ENCODE peak calls at places on chromosome 20, in eight cellular contexts. F, B, Q, X, Y, O, V and N are unnamed samples.

GRCh38 chr20:57008217-57008616 is 258.2 kb downstream of the BMP7 start:
- DNase-seq in Y (no peak), F (no peak), B (no peak), V (no peak), Q (no peak), O (no peak), X (no peak), N (no peak)

GRCh38 chr20:31945319-31945718 is 6.5 kb downstream of the PDRG1 start:
- DNase-seq in V (no peak), X (no peak), B (no peak), Y (no peak), Q (no peak), O (no peak), F (no peak), N (no peak)

GRCh38 chr20:39047417-39047985 is 85.4 kb downstream of the DHX35 start:
- DNase-seq in X (no peak), O (no peak), B (no peak), V (no peak), Q (no peak), Y (no peak), F (no peak), N (no peak)

GRCh38 chr20:57412347-57413029 is 21.3 kb downstream of the RBM38 start:
- DNase-seq in V (no peak), Q (no peak), B (no peak), O (no peak), F (no peak), X (no peak), Y (no peak), N (no peak)

GRCh38 chr20:32789896-32790750 is 27.9 kb downstream of the DNMT3B start:
- DNase-seq in Y (peak), X (peak), B (peak), V (peak), O (peak), F (peak), Q (peak), N (peak)

GRCh38 chr20:10469599-10469998 is 34.5 kb downstream of the SLX4IP start:
- DNase-seq in Y (no peak), Q (peak), F (no peak), X (peak), V (peak), B (peak), O (peak), N (peak)

GRCh38 chr20:61881861-61882260 is 183.8 kb downstream of the TAF4 start:
- DNase-seq in X (no peak), Y (no peak), V (no peak), Q (no peak), F (no peak), O (no peak), B (no peak), N (no peak)

GRCh38 chr20:44187054-44187762 is at the start of gene JPH2:
- DNase-seq in B (no peak), V (no peak), Y (no peak), Q (peak), F (peak), O (peak), X (peak), N (peak)

GRCh38 chr20:25020901-25021301 is 28.4 kb upstream of the APMAP start:
- DNase-seq in V (no peak), B (no peak), F (peak), Y (no peak), Q (no peak), X (peak), O (no peak), N (peak)

GRCh38 chr20:1062334-1063015 is 55.9 kb upstream of the PSMF1 start:
- DNase-seq in Y (no peak), F (peak), B (no peak), X (no peak), Q (no peak), O (no peak), V (no peak), N (no peak)

GRCh38 chr20:58638467-58639181 is 12.5 kb upstream of the STX16 start:
- DNase-seq in O (peak), B (no peak), F (no peak), V (no peak), X (no peak), Q (no peak), Y (no peak), N (peak)

GRCh38 chr20:14307956-14308355 is 29.5 kb downstream of the FLRT3 start:
- DNase-seq in B (no peak), Y (no peak), V (no peak), Q (no peak), F (no peak), O (no peak), X (no peak), N (no peak)

GRCh38 chr20:44089987-44090674 is 96.9 kb downstream of the JPH2 start:
- DNase-seq in Q (peak), F (no peak), O (no peak), Y (peak), B (peak), V (no peak), X (no peak), N (peak)

GRCh38 chr20:53408728-53409157 is 184.9 kb downstream of the ZNF217 start:
- DNase-seq in B (no peak), F (no peak), O (no peak), X (no peak), Y (no peak), V (no peak), Q (peak), N (no peak)

GRCh38 chr20:37711001-37711400 is 17.2 kb downstream of the CTNNBL1 start:
- DNase-seq in B (no peak), F (no peak), X (no peak), Q (no peak), V (no peak), Y (no peak), O (no peak), N (no peak)

GRCh38 chr20:51412991-51413471 is 129.5 kb downstream of the NFATC2 start:
- DNase-seq in X (peak), O (no peak), B (peak), F (no peak), Y (no peak), Q (no peak), V (no peak), N (no peak)

GRCh38 chr20:32481311-32482103 is 103.6 kb downstream of the NOL4L start:
- DNase-seq in Q (no peak), V (no peak), F (no peak), O (no peak), Y (no peak), X (no peak), B (no peak), N (peak)

GRCh38 chr20:4684837-4685413 is 36.8 kb upstream of the PRND start:
- DNase-seq in Q (peak), V (no peak), Y (no peak), F (no peak), B (peak), X (no peak), O (peak), N (peak)

GRCh38 chr20:10497283-10497682 is 62.2 kb downstream of the SLX4IP start:
- DNase-seq in Y (no peak), Q (no peak), V (no peak), B (no peak), X (no peak), F (no peak), O (no peak), N (no peak)

GRCh38 chr20:58045156-58045555 is 183.3 kb downstream of the ANKRD60 start:
- DNase-seq in X (no peak), F (no peak), Y (no peak), O (peak), B (no peak), V (no peak), Q (no peak), N (no peak)

GRCh38 chr20:57398231-57398821 is 7.1 kb downstream of the RBM38 start:
- DNase-seq in B (no peak), O (peak), X (peak), F (peak), Y (no peak), Q (no peak), V (no peak), N (peak)

GRCh38 chr20:41038878-41039404 is 10.3 kb downstream of the TOP1 start:
- DNase-seq in F (no peak), X (no peak), Q (no peak), B (peak), Y (no peak), O (no peak), V (no peak), N (no peak)
- TF ChIP-seq POLR2A in F (no peak), X (no peak), Q (no peak), B (peak), Y (no peak), O (no peak), V (no peak), N (no peak)

GRCh38 chr20:49891486-49891885 is 23.8 kb downstream of the SPATA2 start:
- DNase-seq in V (no peak), B (no peak), O (no peak), X (no peak), F (no peak), Y (no peak), Q (no peak), N (peak)

GRCh38 chr20:49890651-49891361 is 24.5 kb downstream of the SPATA2 start:
- DNase-seq in O (no peak), Q (no peak), F (no peak), V (no peak), Y (no peak), B (no peak), X (peak), N (peak)

GRCh38 chr20:49888341-49889244 is 26.7 kb downstream of the SPATA2 start:
- DNase-seq in Q (peak), F (peak), B (peak), X (no peak), O (peak), Y (peak), V (peak), N (peak)

GRCh38 chr20:49889245-49889942 is 25.9 kb downstream of the SPATA2 start:
- DNase-seq in X (no peak), B (no peak), Q (no peak), Y (no peak), O (no peak), V (no peak), F (peak), N (peak)

DNA sequence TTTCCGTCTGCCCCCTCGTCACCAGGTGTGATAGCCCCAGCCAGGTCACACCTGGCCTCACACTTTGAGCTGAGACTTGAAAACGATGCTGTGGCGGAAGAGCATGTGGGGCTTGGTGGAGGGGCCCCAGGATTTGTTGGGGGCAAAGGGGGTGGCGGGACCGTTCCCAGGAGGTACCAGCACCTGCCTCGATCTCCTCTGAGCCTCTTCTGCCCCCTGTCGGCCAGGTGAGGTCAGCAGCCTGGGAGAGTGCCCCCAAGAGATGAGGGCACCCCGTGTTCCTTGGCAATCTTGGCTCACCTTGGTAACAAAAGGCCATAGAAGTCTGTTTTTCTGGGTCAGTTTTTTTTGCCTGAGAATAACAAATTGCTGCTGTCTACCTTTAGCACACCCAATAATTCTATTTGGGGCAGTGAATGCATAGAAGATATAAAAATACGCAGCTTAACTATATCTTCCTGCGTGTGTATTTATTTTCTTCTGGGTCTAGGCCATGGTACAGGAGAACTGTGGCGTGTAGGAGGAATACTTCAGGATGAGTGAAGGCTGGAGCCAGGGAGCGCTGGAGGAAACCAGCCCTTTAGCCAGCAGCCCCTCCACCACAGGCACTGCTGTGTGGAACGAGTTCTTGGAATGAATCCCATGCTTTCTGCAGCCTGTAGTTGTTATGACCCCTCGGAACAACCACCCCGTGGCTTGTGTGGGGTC is 25.2 kb downstream of the SPATA2 start:
- DNase-seq in F (peak), O (no peak), B (no peak), Q (no peak), X (no peak), V (no peak), Y (no peak), N (peak)
- TF ChIP-seq CTCF in F (peak), O (no peak), B (peak), Q (no peak), X (no peak), V (peak), Y (peak), N (peak)

GRCh38 chr20:63627700-63628245 is 872 bp upstream of the GMEB2 start:
- DNase-seq in Q (no peak), O (no peak), Y (peak), F (no peak), B (no peak), V (no peak), X (peak), N (no peak)

GRCh38 chr20:63626424-63627128 is at the start of gene GMEB2:
- DNase-seq in O (peak), X (peak), V (peak), Y (peak), B (peak), F (peak), Q (no peak), N (peak)

GRCh38 chr20:63624486-63624885 is 2.4 kb downstream of the GMEB2 start:
- DNase-seq in B (peak), O (no peak), V (no peak), Q (peak), Y (no peak), X (peak), F (no peak), N (no peak)

GRCh38 chr20:63627129-63627699 is 313 bp upstream of the GMEB2 start:
- DNase-seq in O (peak), Y (peak), Q (peak), B (peak), V (peak), X (peak), F (peak), N (peak)

DNA sequence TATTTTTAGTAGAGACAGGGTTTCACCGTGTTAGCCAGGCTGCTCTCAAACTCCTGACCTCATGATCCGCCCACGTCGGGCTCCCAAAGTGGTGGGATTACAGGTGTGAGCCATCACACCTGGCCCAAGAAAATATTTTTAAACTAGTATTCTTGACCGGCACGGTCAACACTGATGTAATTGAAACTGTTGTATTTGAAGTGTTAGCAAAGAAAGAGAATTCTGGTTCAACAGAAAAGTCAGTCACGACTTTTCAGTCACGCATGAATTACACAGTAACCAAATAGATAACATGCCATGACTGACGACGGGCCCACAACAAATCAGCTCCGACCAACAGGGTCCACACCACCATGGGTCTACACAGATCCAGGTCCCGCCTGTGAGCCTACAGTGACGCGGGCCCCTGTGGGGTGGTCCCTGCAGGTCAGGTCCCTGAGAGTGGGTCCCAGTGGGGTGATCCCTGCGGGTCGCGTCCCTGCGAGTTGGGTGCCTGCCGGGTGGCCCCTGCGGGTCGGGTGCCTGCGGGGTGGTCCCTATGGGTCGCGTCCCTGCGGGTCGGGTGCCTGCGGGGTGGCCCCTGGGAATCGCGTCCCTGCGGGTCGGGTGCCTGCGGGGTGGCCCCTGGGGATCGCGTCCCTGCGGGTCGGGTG is 1.0 kb downstream of the GMEB2 start:
- DNase-seq in F (no peak), B (peak), Y (peak), V (no peak), X (peak), Q (peak), O (peak), N (no peak)
- TF ChIP-seq POLR2A in F (no peak), B (peak), Y (peak), V (no peak), X (no peak), Q (peak), O (no peak), N (no peak)

GRCh38 chr20:42492998-42493397 is 696.7 kb downstream of the PTPRT start:
- DNase-seq in V (no peak), Y (no peak), Q (no peak), F (no peak), B (no peak), X (no peak), O (no peak), N (no peak)
- TF ChIP-seq CTCF in V (no peak), Y (no peak), Q (no peak), F (no peak), B (no peak), X (no peak), O (no peak), N (no peak)

DNA sequence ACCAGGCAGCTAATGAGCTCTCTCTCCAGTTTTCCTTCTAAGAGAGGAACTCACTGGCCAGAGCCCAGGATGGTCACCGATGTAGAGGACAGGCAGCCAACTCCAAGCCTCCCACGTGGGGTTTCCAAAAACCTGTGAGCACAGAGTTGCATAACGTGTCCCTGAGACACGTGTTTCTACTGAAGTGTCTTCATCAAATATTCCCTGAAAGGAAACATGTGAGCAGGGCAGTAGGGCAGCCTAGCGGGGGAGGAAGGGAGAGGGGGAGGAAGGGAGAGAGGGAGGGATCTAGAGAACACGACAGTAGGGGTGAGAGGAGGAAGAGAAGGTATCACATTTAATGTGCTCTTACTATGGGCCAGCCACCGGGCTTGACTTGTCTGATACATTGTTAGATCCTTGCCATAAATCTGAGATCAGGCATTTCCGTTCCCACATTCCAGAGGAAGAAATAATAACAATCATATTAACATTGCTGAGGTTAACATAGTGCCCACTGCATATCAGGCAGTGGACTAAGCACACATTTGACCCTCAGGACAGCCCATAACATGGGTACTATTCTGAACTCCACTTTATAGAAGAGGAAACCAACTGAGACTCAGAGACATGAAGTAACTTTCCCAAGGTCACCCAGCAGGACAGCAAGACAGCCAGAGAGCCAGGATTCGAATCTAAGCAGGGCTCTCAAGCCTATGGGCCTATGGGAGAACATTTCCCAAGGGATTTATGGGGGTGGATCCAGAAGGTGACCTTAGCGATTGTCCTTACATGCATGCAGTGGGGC is 4.5 kb upstream of the SYS1 start:
- DNase-seq in O (peak), X (peak), B (peak), Q (peak), F (peak), Y (no peak), V (peak), N (peak)
- TF ChIP-seq POLR2A in O (no peak), X (peak), B (no peak), Q (no peak), F (no peak), Y (no peak), V (no peak), N (peak)

GRCh38 chr20:2509468-2509781 is 710 bp upstream of the ZNF343 start:
- DNase-seq in Q (no peak), F (no peak), B (no peak), V (no peak), O (no peak), Y (no peak), X (no peak), N (no peak)
- TF ChIP-seq CTCF in Q (no peak), F (no peak), B (no peak), V (no peak), O (no peak), Y (no peak), X (no peak), N (no peak)

DNA sequence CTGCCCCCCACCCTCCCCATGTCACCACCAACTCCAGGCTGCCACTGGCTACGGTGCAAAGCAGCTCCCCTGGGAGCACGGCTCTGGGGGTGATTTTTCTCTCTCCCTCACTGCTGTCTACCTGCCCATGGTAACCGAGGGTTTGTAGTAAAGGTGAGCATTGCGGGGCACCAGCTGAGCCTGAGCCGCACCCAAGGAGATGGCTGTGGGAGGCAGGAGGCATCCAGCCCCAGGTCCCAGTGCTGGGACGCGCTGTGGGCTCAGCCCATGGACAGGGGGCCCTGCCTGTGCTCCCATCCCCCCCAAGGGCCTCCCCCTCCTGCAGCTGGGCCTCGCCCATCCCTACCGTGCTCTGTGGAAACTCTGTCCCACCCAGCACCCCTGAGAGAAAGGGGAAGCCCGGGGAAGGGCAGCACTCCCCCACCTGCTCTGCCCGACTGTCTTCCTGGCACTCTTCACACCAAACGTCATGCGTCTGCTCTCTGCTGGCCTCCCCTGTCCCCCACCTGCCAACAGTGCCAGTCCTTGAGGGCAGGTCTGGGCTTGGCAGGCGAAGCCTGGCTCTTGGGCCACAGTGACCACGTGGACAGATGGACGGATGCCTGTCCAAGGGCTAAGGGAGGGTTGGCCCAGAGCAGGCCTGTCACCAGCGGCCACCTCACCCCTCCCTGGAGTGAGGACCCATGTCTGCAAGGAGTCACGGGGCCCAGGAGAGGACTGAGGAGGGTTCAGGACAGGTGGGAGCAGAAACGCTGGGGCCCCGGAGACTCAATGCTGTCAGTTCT is 3.8 kb upstream of the CHRNA4 start:
- DNase-seq in Q (no peak), B (no peak), V (no peak), Y (no peak), O (no peak), F (no peak), X (no peak), N (no peak)
- TF ChIP-seq POLR2A in Q (no peak), B (no peak), V (no peak), Y (no peak), O (no peak), F (no peak), X (no peak), N (no peak)

GRCh38 chr20:2086177-2086979 is 15.2 kb upstream of the STK35 start:
- DNase-seq in Q (no peak), O (no peak), V (no peak), Y (no peak), B (no peak), X (no peak), F (no peak), N (no peak)
- TF ChIP-seq CTCF in Q (no peak), O (peak), V (no peak), Y (no peak), B (no peak), X (peak), F (no peak), N (peak)

GRCh38 chr20:50191566-50192363 is 1.1 kb downstream of the CEBPB start:
- DNase-seq in V (no peak), Q (peak), F (peak), B (peak), O (peak), X (peak), Y (peak), N (peak)
- TF ChIP-seq POLR2A in V (peak), Q (peak), F (no peak), B (peak), O (peak), X (no peak), Y (peak), N (peak)

GRCh38 chr20:47304287-47304686 is 52.2 kb downstream of the ZMYND8 start:
- DNase-seq in Q (peak), X (no peak), F (peak), O (no peak), B (no peak), Y (no peak), V (no peak), N (peak)
- TF ChIP-seq CTCF in Q (peak), X (no peak), F (no peak), O (no peak), B (no peak), Y (no peak), V (no peak), N (peak)